ENCODE peak calls at places on chromosomes 1 and 21, in seven cellular contexts. One of them, this sample, is unnamed.

GRCh38 chr1:85445906-85446305 is 19.1 kb downstream of the DDAH1 start:
- DNase-seq in lower lobe of right lung: no peak
- DNase-seq in upper lobe of left lung: no peak
- DNase-seq in right lobe of liver: no peak
- DNase-seq in ovary: no peak
- DNase-seq in prostate gland: no peak
- DNase-seq in GM23338: no peak
- DNase-seq in this sample: peak; percentile 56

GRCh38 chr1:201562257-201562656 is 23.3 kb downstream of the NAV1 start:
- DNase-seq in lower lobe of right lung: peak; percentile 16
- DNase-seq in upper lobe of left lung: no peak
- DNase-seq in right lobe of liver: no peak
- DNase-seq in ovary: no peak
- DNase-seq in prostate gland: no peak
- DNase-seq in GM23338: no peak
- DNase-seq in this sample: peak; percentile 78

GRCh38 chr1:150160964-150161626 is 11.4 kb downstream of the PLEKHO1 start:
- DNase-seq in lower lobe of right lung: no peak
- DNase-seq in upper lobe of left lung: no peak
- DNase-seq in right lobe of liver: no peak
- DNase-seq in ovary: no peak
- DNase-seq in prostate gland: no peak
- DNase-seq in GM23338: no peak
- DNase-seq in this sample: no peak

GRCh38 chr21:25115021-25115420 is 492.3 kb downstream of the MRPL39 start:
- DNase-seq in lower lobe of right lung: no peak
- DNase-seq in upper lobe of left lung: no peak
- DNase-seq in right lobe of liver: no peak
- DNase-seq in ovary: no peak
- DNase-seq in prostate gland: no peak
- DNase-seq in GM23338: no peak
- DNase-seq in this sample: no peak

GRCh38 chr1:237170149-237170548 is 128.2 kb downstream of the RYR2 start:
- DNase-seq in lower lobe of right lung: no peak
- DNase-seq in upper lobe of left lung: no peak
- DNase-seq in right lobe of liver: no peak
- DNase-seq in ovary: no peak
- DNase-seq in prostate gland: no peak
- DNase-seq in GM23338: peak; percentile 35
- DNase-seq in this sample: no peak

GRCh38 chr1:145908653-145909052 is 1.2 kb downstream of the ITGA10 start:
- DNase-seq in lower lobe of right lung: no peak
- DNase-seq in upper lobe of left lung: no peak
- DNase-seq in right lobe of liver: no peak
- DNase-seq in ovary: no peak
- DNase-seq in prostate gland: no peak
- DNase-seq in GM23338: no peak
- DNase-seq in this sample: no peak

GRCh38 chr1:43729816-43730463 is 22.6 kb downstream of the ST3GAL3 start:
- DNase-seq in lower lobe of right lung: no peak
- DNase-seq in upper lobe of left lung: no peak
- DNase-seq in right lobe of liver: no peak
- DNase-seq in ovary: no peak
- DNase-seq in prostate gland: no peak
- DNase-seq in GM23338: no peak
- DNase-seq in this sample: no peak

GRCh38 chr21:27104749-27105439 is 138.0 kb upstream of the ADAMTS5 start:
- DNase-seq in lower lobe of right lung: no peak
- DNase-seq in upper lobe of left lung: no peak
- DNase-seq in right lobe of liver: no peak
- DNase-seq in ovary: no peak
- DNase-seq in prostate gland: no peak
- DNase-seq in GM23338: no peak
- DNase-seq in this sample: peak; percentile 42

GRCh38 chr1:153611356-153611755 is 1.6 kb downstream of the S100A16 start:
- DNase-seq in lower lobe of right lung: no peak
- DNase-seq in upper lobe of left lung: no peak
- DNase-seq in right lobe of liver: no peak
- DNase-seq in ovary: no peak
- DNase-seq in prostate gland: no peak
- DNase-seq in GM23338: no peak
- DNase-seq in this sample: peak; percentile 68

GRCh38 chr1:244290386-244290785 is 161.3 kb downstream of the ADSS2 start:
- DNase-seq in lower lobe of right lung: no peak
- DNase-seq in upper lobe of left lung: no peak
- DNase-seq in right lobe of liver: no peak
- DNase-seq in ovary: no peak
- DNase-seq in prostate gland: no peak
- DNase-seq in GM23338: no peak
- DNase-seq in this sample: no peak

GRCh38 chr1:66999640-67000400 is 54.1 kb downstream of the SLC35D1 start:
- DNase-seq in lower lobe of right lung: no peak
- DNase-seq in upper lobe of left lung: no peak
- DNase-seq in right lobe of liver: no peak
- DNase-seq in ovary: no peak
- DNase-seq in prostate gland: no peak
- DNase-seq in GM23338: no peak
- DNase-seq in this sample: no peak

GRCh38 chr1:232786845-232787455 is 18.3 kb upstream of the MAP10 start:
- DNase-seq in lower lobe of right lung: no peak
- DNase-seq in upper lobe of left lung: no peak
- DNase-seq in right lobe of liver: no peak
- DNase-seq in ovary: no peak
- DNase-seq in prostate gland: no peak
- DNase-seq in GM23338: no peak
- DNase-seq in this sample: no peak

GRCh38 chr1:117372863-117373412 is 5.7 kb downstream of the MAN1A2 start:
- DNase-seq in lower lobe of right lung: no peak
- DNase-seq in upper lobe of left lung: no peak
- DNase-seq in right lobe of liver: no peak
- DNase-seq in ovary: no peak
- DNase-seq in prostate gland: no peak
- DNase-seq in GM23338: no peak
- DNase-seq in this sample: no peak

GRCh38 chr21:24115141-24115540 is 1492.1 kb downstream of the MRPL39 start:
- DNase-seq in lower lobe of right lung: no peak
- DNase-seq in upper lobe of left lung: no peak
- DNase-seq in right lobe of liver: no peak
- DNase-seq in ovary: no peak
- DNase-seq in prostate gland: no peak
- DNase-seq in GM23338: no peak
- DNase-seq in this sample: no peak

GRCh38 chr1:220225957-220226356 is 46.3 kb downstream of the RAB3GAP2 start:
- DNase-seq in lower lobe of right lung: no peak
- DNase-seq in upper lobe of left lung: no peak
- DNase-seq in right lobe of liver: no peak
- DNase-seq in ovary: no peak
- DNase-seq in prostate gland: no peak
- DNase-seq in GM23338: no peak
- DNase-seq in this sample: no peak

GRCh38 chr1:237108299-237109040 is 66.5 kb downstream of the RYR2 start:
- DNase-seq in lower lobe of right lung: no peak
- DNase-seq in upper lobe of left lung: no peak
- DNase-seq in right lobe of liver: no peak
- DNase-seq in ovary: no peak
- DNase-seq in prostate gland: no peak
- DNase-seq in GM23338: no peak
- DNase-seq in this sample: no peak

GRCh38 chr21:38987551-38988210 is 182.0 kb downstream of the ETS2 start:
- DNase-seq in lower lobe of right lung: no peak
- DNase-seq in upper lobe of left lung: no peak
- DNase-seq in right lobe of liver: no peak
- DNase-seq in ovary: no peak
- DNase-seq in prostate gland: no peak
- DNase-seq in GM23338: no peak
- DNase-seq in this sample: no peak

GRCh38 chr1:31102501-31102950 is 37.0 kb upstream of the PUM1 start:
- DNase-seq in lower lobe of right lung: no peak
- DNase-seq in upper lobe of left lung: no peak
- DNase-seq in right lobe of liver: no peak
- DNase-seq in ovary: no peak
- DNase-seq in prostate gland: no peak
- DNase-seq in GM23338: no peak
- DNase-seq in this sample: peak; percentile 82

GRCh38 chr1:29789221-29789909 is 553.0 kb downstream of the PTPRU start:
- DNase-seq in lower lobe of right lung: no peak
- DNase-seq in upper lobe of left lung: no peak
- DNase-seq in right lobe of liver: no peak
- DNase-seq in ovary: no peak
- DNase-seq in prostate gland: peak; percentile 1
- DNase-seq in GM23338: no peak
- DNase-seq in this sample: peak; percentile 35

GRCh38 chr1:67560580-67561285 is 124.3 kb upstream of the GADD45A start:
- DNase-seq in lower lobe of right lung: no peak
- DNase-seq in upper lobe of left lung: no peak
- DNase-seq in right lobe of liver: no peak
- DNase-seq in ovary: no peak
- DNase-seq in prostate gland: no peak
- DNase-seq in GM23338: no peak
- DNase-seq in this sample: no peak

GRCh38 chr1:59199147-59199546 is 97.7 kb upstream of the FGGY start:
- DNase-seq in lower lobe of right lung: no peak
- DNase-seq in upper lobe of left lung: no peak
- DNase-seq in right lobe of liver: no peak
- DNase-seq in ovary: no peak
- DNase-seq in prostate gland: no peak
- DNase-seq in GM23338: no peak
- DNase-seq in this sample: no peak

GRCh38 chr1:241265428-241265827 is 91.6 kb downstream of the RGS7 start:
- DNase-seq in lower lobe of right lung: no peak
- DNase-seq in upper lobe of left lung: no peak
- DNase-seq in right lobe of liver: no peak
- DNase-seq in ovary: no peak
- DNase-seq in prostate gland: no peak
- DNase-seq in GM23338: no peak
- DNase-seq in this sample: no peak

GRCh38 chr1:241266121-241266520 is 90.9 kb downstream of the RGS7 start:
- DNase-seq in lower lobe of right lung: no peak
- DNase-seq in upper lobe of left lung: no peak
- DNase-seq in right lobe of liver: no peak
- DNase-seq in ovary: no peak
- DNase-seq in prostate gland: no peak
- DNase-seq in GM23338: no peak
- DNase-seq in this sample: no peak

GRCh38 chr1:241271427-241271826 is 85.6 kb downstream of the RGS7 start:
- DNase-seq in lower lobe of right lung: no peak
- DNase-seq in upper lobe of left lung: no peak
- DNase-seq in right lobe of liver: no peak
- DNase-seq in ovary: no peak
- DNase-seq in prostate gland: no peak
- DNase-seq in GM23338: no peak
- DNase-seq in this sample: no peak

GRCh38 chr1:241270016-241270415 is 87.0 kb downstream of the RGS7 start:
- DNase-seq in lower lobe of right lung: no peak
- DNase-seq in upper lobe of left lung: no peak
- DNase-seq in right lobe of liver: no peak
- DNase-seq in ovary: no peak
- DNase-seq in prostate gland: no peak
- DNase-seq in GM23338: no peak
- DNase-seq in this sample: no peak

GRCh38 chr1:241269116-241269515 is 87.9 kb downstream of the RGS7 start:
- DNase-seq in lower lobe of right lung: no peak
- DNase-seq in upper lobe of left lung: no peak
- DNase-seq in right lobe of liver: no peak
- DNase-seq in ovary: no peak
- DNase-seq in prostate gland: no peak
- DNase-seq in GM23338: peak; percentile 57
- DNase-seq in this sample: no peak
- TF ChIP-seq CTCF in lower lobe of right lung: no peak
- TF ChIP-seq CTCF in upper lobe of left lung: no peak
- TF ChIP-seq CTCF in right lobe of liver: peak; percentile 31
- TF ChIP-seq CTCF in ovary: no peak
- TF ChIP-seq CTCF in prostate gland: no peak
- TF ChIP-seq CTCF in GM23338: peak; percentile 60
- TF ChIP-seq CTCF in this sample: no peak

DNA sequence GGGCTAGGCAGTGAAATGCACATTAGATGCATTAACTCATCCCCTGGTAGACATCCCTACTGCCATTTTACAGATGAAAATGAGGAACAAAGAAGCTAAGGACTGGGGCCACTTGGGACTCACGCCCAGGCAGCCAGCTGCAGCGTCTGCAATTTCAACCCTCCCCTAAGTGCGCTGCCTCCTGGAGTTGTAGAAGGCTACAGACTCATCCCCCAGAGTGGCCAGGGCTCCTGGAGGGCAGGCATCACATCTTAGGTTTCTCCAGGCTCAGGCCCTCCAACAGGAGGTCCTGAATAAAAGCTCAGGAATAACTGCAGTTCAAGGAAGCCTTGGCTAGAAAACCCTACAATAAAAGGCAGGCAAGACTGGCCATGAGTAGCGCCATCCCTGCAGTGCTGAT is 31.5 kb downstream of the CAPZB start:
- DNase-seq in lower lobe of right lung: no peak
- DNase-seq in upper lobe of left lung: no peak
- DNase-seq in right lobe of liver: no peak
- DNase-seq in ovary: no peak
- DNase-seq in prostate gland: no peak
- DNase-seq in GM23338: no peak
- DNase-seq in this sample: no peak
- H3K27ac ChIP-seq in lower lobe of right lung: peak overlapping the region; percentile 56
- H3K27ac ChIP-seq in upper lobe of left lung: peak overlapping the region; percentile 58
- H3K27ac ChIP-seq in right lobe of liver: no peak overlapping the region
- H3K27ac ChIP-seq in ovary: no peak overlapping the region
- H3K27ac ChIP-seq in prostate gland: peak overlapping the region; percentile 67
- H3K27ac ChIP-seq in GM23338: peak overlapping the region; percentile 33
- H3K27ac ChIP-seq in this sample: no peak overlapping the region

GRCh38 chr21:21101911-21102310 is 103.7 kb downstream of the NCAM2 start:
- DNase-seq in lower lobe of right lung: no peak
- DNase-seq in upper lobe of left lung: no peak
- DNase-seq in right lobe of liver: no peak
- DNase-seq in ovary: no peak
- DNase-seq in prostate gland: peak; percentile 9
- DNase-seq in GM23338: peak; percentile 76
- DNase-seq in this sample: peak; percentile 24
- TF ChIP-seq CTCF in lower lobe of right lung: no peak
- TF ChIP-seq CTCF in upper lobe of left lung: no peak
- TF ChIP-seq CTCF in right lobe of liver: peak; percentile 8
- TF ChIP-seq CTCF in ovary: no peak
- TF ChIP-seq CTCF in prostate gland: peak; percentile 6
- TF ChIP-seq CTCF in GM23338: peak; percentile 60
- TF ChIP-seq CTCF in this sample: no peak

GRCh38 chr21:41477641-41478318 is 30.2 kb downstream of the TMPRSS2 start:
- DNase-seq in lower lobe of right lung: no peak
- DNase-seq in upper lobe of left lung: no peak
- DNase-seq in right lobe of liver: peak; percentile 77
- DNase-seq in ovary: no peak
- DNase-seq in prostate gland: no peak
- DNase-seq in GM23338: peak; percentile 62
- DNase-seq in this sample: no peak
- H3K27ac ChIP-seq in lower lobe of right lung: no peak overlapping the region
- H3K27ac ChIP-seq in upper lobe of left lung: peak overlapping the region; percentile 72
- H3K27ac ChIP-seq in right lobe of liver: no peak overlapping the region
- H3K27ac ChIP-seq in ovary: no peak overlapping the region
- H3K27ac ChIP-seq in prostate gland: no peak overlapping the region
- H3K27ac ChIP-seq in GM23338: peak overlapping the region; percentile 83
- H3K27ac ChIP-seq in this sample: no peak overlapping the region

DNA sequence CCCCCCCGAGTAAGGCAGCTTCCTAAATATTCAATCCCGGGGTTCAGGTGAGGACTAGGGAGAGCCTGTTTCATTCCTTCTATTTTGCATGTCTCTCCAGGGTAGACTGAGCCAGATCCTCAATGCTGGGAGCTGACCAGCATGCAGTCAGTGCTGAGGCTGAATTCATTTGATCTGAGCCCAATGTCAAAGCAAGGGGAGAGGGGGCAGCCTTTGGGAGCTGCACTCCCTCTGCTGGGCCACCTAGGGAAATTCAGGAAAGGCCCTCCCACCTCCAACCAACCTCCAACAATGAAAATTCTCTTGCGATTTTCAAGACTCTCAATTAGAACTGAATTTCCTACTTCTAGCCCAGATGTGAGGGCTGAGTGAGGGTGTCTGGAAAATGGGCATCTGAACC is 371.2 kb downstream of the NPHP4 start:
- DNase-seq in lower lobe of right lung: no peak
- DNase-seq in upper lobe of left lung: no peak
- DNase-seq in right lobe of liver: no peak
- DNase-seq in ovary: no peak
- DNase-seq in prostate gland: no peak
- DNase-seq in GM23338: no peak
- DNase-seq in this sample: no peak
- TF ChIP-seq CTCF in lower lobe of right lung: peak; percentile 38
- TF ChIP-seq CTCF in upper lobe of left lung: no peak
- TF ChIP-seq CTCF in right lobe of liver: peak; percentile 32
- TF ChIP-seq CTCF in ovary: no peak
- TF ChIP-seq CTCF in prostate gland: peak; percentile 63
- TF ChIP-seq CTCF in GM23338: no peak
- TF ChIP-seq CTCF in this sample: peak; percentile 62

This sample was measured in foreskin keratinocyte.